ENCODE peak calls at places on chromosomes 2 and 18, in six cellular contexts. X is upper lobe of right lung, B is ovary, R is neural progenitor cell, Q is astrocyte, E is hepatocyte. C is an unnamed sample. For H3K4me1, the result is how much of the 10 kb centered on the place peaks cover.

GRCh38 chr2:20444993-20445910 is 1.6 kb upstream of the RHOB start:
- DNase-seq in Q (no peak), E (no peak), B (peak), R (no peak), X (peak), C (no peak)

GRCh38 chr2:48219555-48220436 is 310.2 kb upstream of the STON1 start:
- DNase-seq in Q (no peak), B (no peak), R (no peak), E (peak), X (no peak), C (no peak)

GRCh38 chr2:219619235-219619634 is 8.2 kb upstream of the SLC4A3 start:
- DNase-seq in Q (no peak), B (no peak), X (no peak), E (no peak), R (peak), C (no peak)

GRCh38 chr18:28030458-28030857 is 146.5 kb downstream of the CDH2 start:
- DNase-seq in E (no peak), Q (no peak), X (no peak), R (no peak), B (no peak), C (no peak)

GRCh38 chr18:67300498-67300897 is 216.0 kb downstream of the DSEL start:
- DNase-seq in R (peak), E (no peak), X (no peak), Q (no peak), B (no peak), C (no peak)

GRCh38 chr2:238505119-238505891 is 78.6 kb downstream of the ASB1 start:
- DNase-seq in Q (peak), B (no peak), R (no peak), X (peak), E (no peak), C (no peak)

GRCh38 chr2:56531668-56532420 is 348.1 kb downstream of the CCDC85A start:
- DNase-seq in E (no peak), X (no peak), Q (peak), R (no peak), B (no peak), C (no peak)

GRCh38 chr2:98898423-98898841 is 37.6 kb downstream of the CRACDL start:
- DNase-seq in E (no peak), X (peak), B (no peak), R (no peak), Q (no peak), C (no peak)

GRCh38 chr2:66495788-66496640 is 61.1 kb downstream of the MEIS1 start:
- DNase-seq in B (peak), R (peak), Q (peak), E (peak), X (no peak), C (no peak)

DNA sequence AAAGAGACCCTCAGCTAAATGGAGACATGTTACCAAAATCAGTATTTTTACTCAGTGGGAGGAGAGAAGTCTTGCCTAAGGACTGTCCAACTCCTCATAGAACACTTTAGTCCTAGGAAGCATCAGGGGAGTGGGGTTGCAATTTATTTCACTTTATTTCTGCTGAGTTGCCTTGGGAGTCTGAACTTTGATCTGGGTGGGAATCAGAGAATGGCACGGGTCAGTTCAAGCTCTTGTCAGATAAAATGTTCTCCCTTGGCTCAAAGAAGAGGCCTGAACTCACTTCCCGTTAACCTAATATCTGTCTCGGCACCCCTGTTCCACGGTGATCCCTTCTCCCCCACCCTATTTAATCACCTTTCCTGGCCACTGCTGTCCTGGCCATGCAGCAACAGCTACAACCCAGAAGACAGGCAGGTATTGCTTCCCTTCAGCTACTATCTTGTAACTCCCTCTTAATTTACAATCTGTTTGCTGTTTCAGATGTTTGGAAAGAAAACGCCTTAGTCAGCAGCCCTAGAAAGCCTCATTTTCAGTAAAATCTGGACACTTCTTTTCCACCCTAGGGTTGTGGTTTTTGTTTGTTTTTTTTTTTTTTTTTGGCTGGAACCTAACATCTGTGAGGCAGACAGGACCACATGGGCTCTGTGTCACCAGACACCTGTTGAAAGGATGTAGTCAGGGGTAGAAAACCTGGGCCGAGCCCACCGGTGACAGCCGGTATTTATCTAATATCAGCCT is 52.5 kb downstream of the SERTAD2 start:
- DNase-seq in X (no peak), Q (no peak), B (no peak), R (no peak), E (no peak), C (no peak)
- H3K4me3 ChIP-seq in X (no peak), Q (no peak), B (no peak), R (no peak), E (no peak), C (no peak)

DNA sequence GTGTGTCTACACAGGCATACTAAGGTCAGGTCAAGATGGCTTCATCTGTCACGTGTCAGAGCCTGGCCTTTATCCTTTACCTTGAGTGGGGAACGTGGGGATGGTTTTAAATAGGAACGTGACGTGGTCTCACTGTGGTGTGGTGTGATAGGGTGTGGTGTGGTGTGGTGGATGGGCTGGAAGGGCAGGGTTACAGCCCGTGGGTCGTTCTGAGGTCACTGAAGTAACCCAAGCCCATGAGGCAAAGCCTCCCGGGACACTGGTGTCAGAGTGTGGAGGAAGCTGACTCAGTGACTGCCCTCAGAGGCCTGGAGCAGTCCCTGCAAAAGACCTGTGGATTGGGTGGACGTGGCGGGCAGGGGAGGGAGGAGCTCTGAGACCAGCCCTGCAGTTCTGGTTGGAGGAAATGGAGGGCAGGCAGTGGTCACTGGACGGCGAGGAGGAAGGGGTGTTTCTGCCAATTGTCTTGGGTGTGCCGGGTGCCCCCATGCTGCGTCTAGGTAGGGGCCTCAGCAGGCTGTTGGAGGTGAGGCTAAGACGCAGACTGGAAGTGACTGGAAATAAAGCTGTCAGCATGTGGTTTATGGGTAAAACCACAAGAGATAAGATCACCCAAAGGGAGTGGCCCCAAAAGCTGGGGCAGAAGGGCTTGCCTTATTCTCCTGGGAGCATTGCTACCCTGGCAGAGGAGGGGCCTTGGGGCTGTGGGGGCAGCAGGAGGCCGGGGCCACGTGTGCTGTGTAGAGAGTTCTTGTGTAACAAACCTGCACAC is 84.8 kb downstream of the SH3RF3 start:
- DNase-seq in B (no peak), R (no peak), Q (peak), E (peak), X (peak), C (no peak)
- H3K4me1 ChIP-seq in B (under half), R (under half), Q (half or more), E (under half), X (under half), C (under half)

GRCh38 chr2:68747413-68747812 is 12.8 kb downstream of the ARHGAP25 start:
- DNase-seq in Q (no peak), B (no peak), X (no peak), E (no peak), R (no peak), C (no peak)

GRCh38 chr2:68749345-68749744 is 14.7 kb downstream of the ARHGAP25 start:
- DNase-seq in R (no peak), Q (no peak), B (no peak), X (no peak), E (no peak), C (no peak)

GRCh38 chr2:68750592-68751396 is 16.2 kb downstream of the ARHGAP25 start:
- DNase-seq in X (no peak), B (no peak), E (no peak), Q (no peak), R (no peak), C (no peak)

GRCh38 chr2:68746408-68746807 is 11.8 kb downstream of the ARHGAP25 start:
- DNase-seq in Q (no peak), E (no peak), R (no peak), B (no peak), X (no peak), C (no peak)

DNA sequence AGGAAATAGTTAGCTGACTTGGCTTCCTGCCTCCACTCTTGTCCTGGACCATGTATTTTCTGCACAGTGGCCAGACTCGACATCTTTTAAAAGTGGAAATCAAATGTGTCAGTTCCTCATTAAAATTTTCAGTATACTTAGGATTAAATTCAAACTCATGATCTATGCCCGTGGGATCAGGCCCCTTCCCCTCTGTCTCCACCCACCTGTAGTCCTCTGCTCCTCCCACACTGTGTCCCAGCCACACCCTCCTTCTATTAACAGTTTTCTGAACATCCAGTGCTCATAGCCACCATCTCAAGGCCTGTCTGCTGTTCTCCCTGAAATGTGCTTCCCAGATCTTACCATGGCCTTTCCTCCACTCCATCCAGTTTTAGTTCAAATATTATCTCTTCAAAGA is 13.3 kb downstream of the ARHGAP25 start:
- DNase-seq in E (no peak), X (no peak), B (no peak), R (no peak), Q (no peak), C (no peak)
- H3K4me3 ChIP-seq in E (no peak), X (no peak), B (no peak), R (no peak), Q (no peak), C (no peak)

DNA sequence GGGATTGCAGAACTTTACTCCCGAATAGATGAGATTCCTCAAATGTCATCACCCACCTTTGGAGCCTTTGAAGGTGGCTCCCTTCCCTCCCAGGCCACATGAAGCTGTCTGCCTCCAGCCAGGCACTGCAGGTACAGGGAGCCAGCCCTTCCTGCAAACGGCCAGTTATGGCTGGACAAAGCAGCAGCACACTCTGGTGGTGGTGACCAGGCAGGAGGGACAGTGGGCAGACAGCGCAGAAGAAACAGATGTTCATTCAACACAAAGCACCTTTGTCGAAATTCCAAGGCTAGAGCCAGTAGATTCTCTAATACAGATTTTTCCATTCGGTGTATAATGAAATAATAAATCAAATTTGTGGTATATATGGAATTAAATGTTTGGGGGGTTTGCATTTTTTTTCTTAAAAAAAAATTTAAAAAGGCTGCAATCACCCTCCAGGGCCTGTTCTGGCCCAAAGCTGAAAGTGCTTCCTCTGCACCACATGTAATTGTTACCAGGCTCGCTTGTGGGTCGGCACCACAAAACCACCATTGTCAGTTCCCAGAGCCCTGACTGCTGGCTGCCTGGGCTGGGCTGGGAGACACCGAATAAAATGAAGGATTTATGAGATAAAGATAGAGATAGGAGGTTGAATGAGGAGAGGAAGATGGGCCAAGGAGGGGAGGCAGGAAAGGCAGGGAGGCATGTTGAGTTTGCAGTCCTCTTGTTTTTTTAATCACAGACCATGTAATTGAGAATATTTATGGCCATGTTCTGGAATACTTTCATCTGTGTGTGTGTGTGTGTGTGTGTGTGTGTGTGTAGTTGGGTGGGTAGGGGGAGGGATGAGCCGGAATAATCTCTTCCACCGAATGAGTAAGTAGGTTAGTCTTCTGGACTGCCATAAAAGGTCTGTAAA is 14.5 kb downstream of the NRP2 start:
- DNase-seq in E (peak), Q (peak), X (no peak), R (peak), B (no peak), C (no peak)
- H3K4me1 ChIP-seq in E (under half), Q (half or more), X (under half), R (half or more), B (under half), C (under half)